ENCODE peak calls at places on chromosomes 3 and 15, in six cellular contexts. One of them, this sample, is unnamed. For H3K4me1, the result is how much of the 10 kb centered on the place peaks cover.

GRCh38 chr3:188153498-188153948 is 434 bp upstream of the LPP start:
- DNase-seq in mesendoderm: peak
- DNase-seq in IMR-90: peak
- DNase-seq in neuronal stem cell: peak
- DNase-seq in H9: peak
- DNase-seq in H1: peak
- DNase-seq in this sample: peak

GRCh38 chr3:37309945-37310665 is 135.7 kb upstream of the LRRFIP2 start:
- DNase-seq in mesendoderm: no peak
- DNase-seq in IMR-90: no peak
- DNase-seq in neuronal stem cell: no peak
- DNase-seq in H9: no peak
- DNase-seq in H1: no peak
- DNase-seq in this sample: no peak

GRCh38 chr3:115667175-115668065 is 44.1 kb downstream of the GAP43 start:
- DNase-seq in mesendoderm: peak
- DNase-seq in IMR-90: no peak
- DNase-seq in neuronal stem cell: no peak
- DNase-seq in H9: peak
- DNase-seq in H1: no peak
- DNase-seq in this sample: peak

GRCh38 chr15:69971771-69972170 is 125.9 kb downstream of the TLE3 start:
- DNase-seq in mesendoderm: no peak
- DNase-seq in IMR-90: no peak
- DNase-seq in neuronal stem cell: no peak
- DNase-seq in H9: no peak
- DNase-seq in H1: no peak
- DNase-seq in this sample: no peak

GRCh38 chr3:149701977-149702350 is 44.1 kb upstream of the WWTR1 start:
- DNase-seq in mesendoderm: no peak
- DNase-seq in IMR-90: no peak
- DNase-seq in neuronal stem cell: no peak
- DNase-seq in H9: no peak
- DNase-seq in H1: no peak
- DNase-seq in this sample: no peak

GRCh38 chr3:185851046-185851445 is 26.2 kb upstream of the IGF2BP2 start:
- DNase-seq in mesendoderm: no peak
- DNase-seq in IMR-90: peak
- DNase-seq in neuronal stem cell: no peak
- DNase-seq in H9: no peak
- DNase-seq in H1: no peak
- DNase-seq in this sample: no peak

GRCh38 chr3:81394656-81395055 is 366.8 kb downstream of the GBE1 start:
- DNase-seq in mesendoderm: no peak
- DNase-seq in IMR-90: no peak
- DNase-seq in neuronal stem cell: no peak
- DNase-seq in H9: no peak
- DNase-seq in H1: no peak
- DNase-seq in this sample: no peak

GRCh38 chr3:184227481-184227935 is 1.9 kb upstream of the VWA5B2 start:
- DNase-seq in mesendoderm: peak
- DNase-seq in IMR-90: no peak
- DNase-seq in neuronal stem cell: no peak
- DNase-seq in H9: peak
- DNase-seq in H1: no peak
- DNase-seq in this sample: peak

GRCh38 chr3:166444756-166445155 is 607.5 kb upstream of the BCHE start:
- DNase-seq in mesendoderm: no peak
- DNase-seq in IMR-90: peak
- DNase-seq in neuronal stem cell: no peak
- DNase-seq in H9: no peak
- DNase-seq in H1: no peak
- DNase-seq in this sample: no peak

GRCh38 chr15:47331796-47332480 is 385.4 kb upstream of the SEMA6D start:
- DNase-seq in mesendoderm: peak
- DNase-seq in IMR-90: peak
- DNase-seq in neuronal stem cell: no peak
- DNase-seq in H9: no peak
- DNase-seq in H1: no peak
- DNase-seq in this sample: peak

GRCh38 chr3:67006460-67006859 is 8.4 kb downstream of the KBTBD8 start:
- DNase-seq in mesendoderm: no peak
- DNase-seq in IMR-90: peak
- DNase-seq in neuronal stem cell: no peak
- DNase-seq in H9: no peak
- DNase-seq in H1: no peak
- DNase-seq in this sample: peak

GRCh38 chr3:32822609-32823498 is 5.1 kb downstream of the TRIM71 start:
- DNase-seq in mesendoderm: no peak
- DNase-seq in IMR-90: no peak
- DNase-seq in neuronal stem cell: no peak
- DNase-seq in H9: no peak
- DNase-seq in H1: no peak
- DNase-seq in this sample: no peak

GRCh38 chr15:38696120-38696727 is 131.6 kb upstream of the RASGRP1 start:
- DNase-seq in mesendoderm: no peak
- DNase-seq in IMR-90: peak
- DNase-seq in neuronal stem cell: no peak
- DNase-seq in H9: no peak
- DNase-seq in H1: no peak
- DNase-seq in this sample: peak

GRCh38 chr3:68817243-68817642 is 115.1 kb downstream of the TAFA4 start:
- DNase-seq in mesendoderm: no peak
- DNase-seq in IMR-90: no peak
- DNase-seq in neuronal stem cell: no peak
- DNase-seq in H9: no peak
- DNase-seq in H1: no peak
- DNase-seq in this sample: no peak

GRCh38 chr3:110940074-110940473 is 131.5 kb upstream of the NECTIN3 start:
- DNase-seq in mesendoderm: no peak
- DNase-seq in IMR-90: no peak
- DNase-seq in neuronal stem cell: no peak
- DNase-seq in H9: no peak
- DNase-seq in H1: no peak
- DNase-seq in this sample: peak

GRCh38 chr3:129657261-129658046 is 51.0 kb upstream of the PLXND1 start:
- DNase-seq in mesendoderm: no peak
- DNase-seq in IMR-90: peak
- DNase-seq in neuronal stem cell: no peak
- DNase-seq in H9: no peak
- DNase-seq in H1: no peak
- DNase-seq in this sample: no peak

GRCh38 chr15:99086327-99086667 is 18.6 kb upstream of the SYNM start:
- DNase-seq in mesendoderm: no peak
- DNase-seq in IMR-90: no peak
- DNase-seq in neuronal stem cell: no peak
- DNase-seq in H9: no peak
- DNase-seq in H1: no peak
- DNase-seq in this sample: no peak

GRCh38 chr3:169203631-169204550 is 459.6 kb downstream of the MECOM start:
- DNase-seq in mesendoderm: no peak
- DNase-seq in IMR-90: no peak
- DNase-seq in neuronal stem cell: no peak
- DNase-seq in H9: no peak
- DNase-seq in H1: no peak
- DNase-seq in this sample: no peak

GRCh38 chr15:93088981-93089854 is at the start of gene RGMA:
- DNase-seq in mesendoderm: peak
- DNase-seq in IMR-90: no peak
- DNase-seq in neuronal stem cell: peak
- DNase-seq in H9: peak
- DNase-seq in H1: no peak
- DNase-seq in this sample: no peak

GRCh38 chr3:155070932-155071387 is 9.2 kb upstream of the MME start:
- DNase-seq in mesendoderm: peak
- DNase-seq in IMR-90: peak
- DNase-seq in neuronal stem cell: no peak
- DNase-seq in H9: no peak
- DNase-seq in H1: no peak
- DNase-seq in this sample: peak

GRCh38 chr3:53137835-53138446 is 7.7 kb upstream of the RFT1 start:
- DNase-seq in mesendoderm: no peak
- DNase-seq in IMR-90: peak
- DNase-seq in neuronal stem cell: no peak
- DNase-seq in H9: no peak
- DNase-seq in H1: no peak
- DNase-seq in this sample: peak

GRCh38 chr3:184600685-184601377 is 39.2 kb downstream of the EPHB3 start:
- DNase-seq in mesendoderm: no peak
- DNase-seq in IMR-90: no peak
- DNase-seq in neuronal stem cell: no peak
- DNase-seq in H9: no peak
- DNase-seq in H1: no peak
- DNase-seq in this sample: no peak

GRCh38 chr3:126216416-126216815 is 36.0 kb upstream of the ALDH1L1 start:
- DNase-seq in mesendoderm: no peak
- DNase-seq in IMR-90: peak
- DNase-seq in neuronal stem cell: no peak
- DNase-seq in H9: no peak
- DNase-seq in H1: no peak
- DNase-seq in this sample: no peak

GRCh38 chr3:59573911-59574310 is 524.1 kb upstream of the CFAP20DC start:
- DNase-seq in mesendoderm: no peak
- DNase-seq in IMR-90: peak
- DNase-seq in neuronal stem cell: no peak
- DNase-seq in H9: no peak
- DNase-seq in H1: no peak
- DNase-seq in this sample: peak

GRCh38 chr3:181292984-181293383 is 303.4 kb upstream of the DNAJC19 start:
- DNase-seq in mesendoderm: no peak
- DNase-seq in IMR-90: peak
- DNase-seq in neuronal stem cell: no peak
- DNase-seq in H9: no peak
- DNase-seq in H1: no peak
- DNase-seq in this sample: peak

GRCh38 chr3:30356901-30357753 is 249.3 kb upstream of the TGFBR2 start:
- DNase-seq in mesendoderm: no peak
- DNase-seq in IMR-90: peak
- DNase-seq in neuronal stem cell: no peak
- DNase-seq in H9: no peak
- DNase-seq in H1: no peak
- DNase-seq in this sample: no peak

GRCh38 chr3:73805435-73805834 is 180.7 kb upstream of the PDZRN3 start:
- DNase-seq in mesendoderm: no peak
- DNase-seq in IMR-90: no peak
- DNase-seq in neuronal stem cell: no peak
- DNase-seq in H9: no peak
- DNase-seq in H1: no peak
- DNase-seq in this sample: no peak

GRCh38 chr15:66848666-66849392 is 146.8 kb downstream of the SMAD6 start:
- DNase-seq in mesendoderm: no peak
- DNase-seq in IMR-90: no peak
- DNase-seq in neuronal stem cell: no peak
- DNase-seq in H9: peak
- DNase-seq in H1: no peak
- DNase-seq in this sample: no peak
- H3K18ac ChIP-seq in mesendoderm: peak
- H3K18ac ChIP-seq in IMR-90: no peak
- H3K18ac ChIP-seq in neuronal stem cell: peak
- H3K18ac ChIP-seq in H9: no peak
- H3K18ac ChIP-seq in H1: no peak
- H3K18ac ChIP-seq in this sample: no peak

DNA sequence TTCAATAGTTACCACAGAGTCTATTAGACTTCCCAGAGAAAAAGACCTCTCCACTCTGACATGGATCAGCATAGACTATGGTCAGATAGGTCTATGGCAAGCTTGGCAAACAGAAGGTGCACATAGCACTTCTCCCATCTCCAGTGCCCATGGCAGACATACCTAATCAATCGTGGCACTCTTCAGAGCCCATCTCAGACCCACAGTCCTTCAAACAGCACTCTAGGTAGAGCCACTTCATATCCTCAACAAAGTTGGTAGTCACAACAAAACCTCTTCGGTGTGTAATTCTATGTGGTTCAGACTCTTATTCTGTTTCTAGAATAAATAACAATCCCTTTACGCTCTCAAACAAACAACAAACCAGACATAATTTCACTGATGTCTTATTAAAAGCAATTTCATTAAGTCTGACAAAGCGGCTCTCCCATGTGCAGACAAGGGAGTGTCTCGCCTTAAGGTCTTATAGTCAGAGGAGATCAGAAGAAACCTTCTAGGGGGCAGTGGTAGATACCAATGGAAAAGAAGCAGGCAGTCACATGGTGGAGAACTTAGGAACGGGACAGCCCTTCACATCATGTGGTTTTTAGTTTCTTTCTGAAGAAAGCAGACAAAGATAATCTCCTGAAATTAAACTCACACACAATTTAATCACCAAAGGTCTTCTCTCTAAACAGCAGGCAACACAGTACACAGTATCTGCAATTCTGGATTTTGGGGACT is 483.4 kb downstream of the FOXP1 start:
- DNase-seq in mesendoderm: no peak
- DNase-seq in IMR-90: no peak
- DNase-seq in neuronal stem cell: no peak
- DNase-seq in H9: no peak
- DNase-seq in H1: no peak
- DNase-seq in this sample: no peak
- H3K23ac ChIP-seq in mesendoderm: no peak
- H3K23ac ChIP-seq in IMR-90: peak
- H3K23ac ChIP-seq in neuronal stem cell: no peak
- H3K23ac ChIP-seq in H9: no peak
- H3K23ac ChIP-seq in H1: no peak
- H3K23ac ChIP-seq in this sample: no peak

DNA sequence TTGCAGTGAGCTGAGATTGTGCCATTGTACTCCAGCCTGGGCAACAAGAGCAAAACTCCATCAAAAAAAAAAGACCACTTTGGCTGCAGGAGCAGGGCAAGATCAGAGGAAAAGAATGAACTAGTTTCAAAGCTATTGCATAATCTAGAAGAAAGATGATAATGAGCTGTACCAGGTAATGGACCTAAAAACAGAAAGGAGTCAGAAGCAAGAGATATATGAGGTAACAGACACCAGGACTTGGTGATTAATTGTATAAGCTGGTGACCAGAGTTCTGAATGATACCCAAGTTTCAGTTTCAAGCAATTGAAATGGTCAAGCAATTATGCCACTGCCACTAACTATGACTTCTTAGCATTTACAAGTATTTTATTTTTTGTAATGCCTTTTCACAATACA is 2.9 kb downstream of the POLQ start:
- DNase-seq in mesendoderm: no peak
- DNase-seq in IMR-90: no peak
- DNase-seq in neuronal stem cell: no peak
- DNase-seq in H9: no peak
- DNase-seq in H1: no peak
- DNase-seq in this sample: no peak
- H3K4me1 ChIP-seq in mesendoderm: under half
- H3K4me1 ChIP-seq in IMR-90: under half
- H3K4me1 ChIP-seq in neuronal stem cell: under half
- H3K4me1 ChIP-seq in H9: under half
- H3K4me1 ChIP-seq in H1: under half
- H3K4me1 ChIP-seq in this sample: under half

DNA sequence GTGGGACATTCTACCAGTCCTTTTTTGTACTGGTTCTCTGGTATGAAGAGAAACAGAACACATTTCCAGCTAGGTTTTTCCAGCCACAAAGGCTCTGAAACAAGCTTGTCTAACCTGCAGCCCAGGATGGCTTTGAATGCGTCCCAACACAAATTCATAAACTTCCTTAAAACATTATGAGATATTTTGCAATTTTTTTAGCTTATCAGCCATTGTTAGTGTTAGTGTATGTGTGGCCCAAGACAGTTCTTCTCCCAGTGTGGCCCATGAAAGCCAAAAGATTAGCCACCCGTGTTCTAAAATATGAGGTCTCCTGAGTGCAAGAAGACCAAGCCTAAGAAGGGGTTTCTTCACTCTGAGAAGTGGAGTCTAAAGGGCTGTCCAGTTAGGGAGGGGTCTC is 18.4 kb upstream of the TIMP4 start:
- DNase-seq in mesendoderm: no peak
- DNase-seq in IMR-90: no peak
- DNase-seq in neuronal stem cell: no peak
- DNase-seq in H9: no peak
- DNase-seq in H1: no peak
- DNase-seq in this sample: no peak
- H3K18ac ChIP-seq in mesendoderm: no peak
- H3K18ac ChIP-seq in IMR-90: no peak
- H3K18ac ChIP-seq in neuronal stem cell: no peak
- H3K18ac ChIP-seq in H9: no peak
- H3K18ac ChIP-seq in H1: no peak
- H3K18ac ChIP-seq in this sample: no peak